ENCODE peak calls at places on chromosome 15, in ten cellular contexts. R is fibroblast of lung, J is epithelial cell of esophagus, Z is psoas muscle, E is AG09309, T is GM10248, X is choroid plexus epithelial cell, O is right atrium auricular region, C is endothelial cell, V is sigmoid colon. I is an unnamed sample.

GRCh38 chr15:58227706-58228543 is 89.7 kb downstream of the AQP9 start:
- DNase-seq in R (peak), J (peak), Z (peak), E (peak), T (peak), X (peak), O (peak), C (peak), V (peak), I (peak)

GRCh38 chr15:32105258-32106248 is 75.2 kb downstream of the CHRNA7 start:
- DNase-seq in R (no peak), J (no peak), Z (peak), E (no peak), T (no peak), X (no peak), O (no peak), C (no peak), V (no peak), I (no peak)

GRCh38 chr15:78768096-78768495 is 43.2 kb downstream of the ADAMTS7 start:
- DNase-seq in R (no peak), J (no peak), Z (peak), E (no peak), T (no peak), X (no peak), O (no peak), C (no peak), V (no peak), I (no peak)

GRCh38 chr15:95712785-95713184 is 617.7 kb upstream of the NR2F2 start:
- DNase-seq in R (peak), J (no peak), Z (no peak), E (no peak), T (no peak), X (no peak), O (no peak), C (no peak), V (no peak), I (no peak)

GRCh38 chr15:39426552-39427532 is 154.0 kb upstream of the THBS1 start:
- DNase-seq in R (peak), J (peak), Z (peak), E (peak), T (peak), X (peak), O (peak), C (no peak), V (peak), I (no peak)

GRCh38 chr15:91887921-91888373 is 34.4 kb downstream of the SLCO3A1 start:
- DNase-seq in R (peak), J (no peak), Z (no peak), E (no peak), T (no peak), X (no peak), O (no peak), C (no peak), V (no peak), I (no peak)

GRCh38 chr15:96347181-96348111 is 16.9 kb downstream of the NR2F2 start:
- DNase-seq in R (peak), J (peak), Z (peak), E (no peak), T (no peak), X (peak), O (no peak), C (no peak), V (no peak), I (peak)

GRCh38 chr15:71276355-71276665 is 161.0 kb downstream of the THSD4 start:
- DNase-seq in R (no peak), J (peak), Z (no peak), E (no peak), T (no peak), X (no peak), O (no peak), C (no peak), V (no peak), I (no peak)

GRCh38 chr15:39931615-39932014 is 2.3 kb upstream of the EIF2AK4 start:
- DNase-seq in R (peak), J (no peak), Z (no peak), E (no peak), T (no peak), X (no peak), O (no peak), C (no peak), V (no peak), I (no peak)

GRCh38 chr15:62165029-62165792 is at the start of gene C2CD4B:
- DNase-seq in R (no peak), J (peak), Z (peak), E (no peak), T (peak), X (no peak), O (peak), C (peak), V (no peak), I (peak)

GRCh38 chr15:71651750-71652186 is 158.6 kb upstream of the NR2E3 start:
- DNase-seq in R (peak), J (peak), Z (no peak), E (peak), T (peak), X (peak), O (no peak), C (peak), V (no peak), I (peak)

DNA sequence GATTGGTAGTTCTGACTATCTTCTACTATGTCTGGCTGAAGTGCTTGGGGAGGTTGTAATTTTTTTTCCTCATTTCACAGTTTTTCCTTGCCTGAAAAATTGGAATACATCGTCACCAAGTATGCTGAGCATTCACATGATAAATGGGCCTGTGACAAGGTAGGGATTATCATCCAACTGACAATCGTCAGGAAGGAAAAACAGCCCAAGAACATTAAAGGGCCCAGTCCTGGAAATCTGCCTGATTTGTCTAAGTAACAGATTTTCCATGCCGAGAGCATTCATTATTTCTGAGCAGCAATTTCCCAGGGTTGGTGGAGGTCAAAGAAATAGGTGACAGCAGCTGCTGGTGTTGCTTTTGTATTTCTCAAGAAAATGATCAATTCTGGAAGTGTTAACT is 226.0 kb upstream of the CHRM5 start:
- DNase-seq in R (no peak), J (no peak), Z (no peak), E (no peak), T (no peak), X (no peak), O (no peak), C (no peak), V (no peak), I (no peak)
- TF ChIP-seq CTCF in R (no peak), J (no peak), Z (no peak), E (no peak), T (no peak), X (no peak), O (no peak), C (no peak), V (no peak), I (no peak)

GRCh38 chr15:43280996-43281395 is 14.3 kb upstream of the TGM5 start:
- DNase-seq in R (no peak), J (no peak), Z (no peak), E (no peak), T (no peak), X (no peak), O (no peak), C (no peak), V (no peak), I (no peak)
- TF ChIP-seq CTCF in R (no peak), J (no peak), Z (no peak), E (no peak), T (no peak), X (no peak), O (no peak), C (no peak), V (no peak), I (no peak)

DNA sequence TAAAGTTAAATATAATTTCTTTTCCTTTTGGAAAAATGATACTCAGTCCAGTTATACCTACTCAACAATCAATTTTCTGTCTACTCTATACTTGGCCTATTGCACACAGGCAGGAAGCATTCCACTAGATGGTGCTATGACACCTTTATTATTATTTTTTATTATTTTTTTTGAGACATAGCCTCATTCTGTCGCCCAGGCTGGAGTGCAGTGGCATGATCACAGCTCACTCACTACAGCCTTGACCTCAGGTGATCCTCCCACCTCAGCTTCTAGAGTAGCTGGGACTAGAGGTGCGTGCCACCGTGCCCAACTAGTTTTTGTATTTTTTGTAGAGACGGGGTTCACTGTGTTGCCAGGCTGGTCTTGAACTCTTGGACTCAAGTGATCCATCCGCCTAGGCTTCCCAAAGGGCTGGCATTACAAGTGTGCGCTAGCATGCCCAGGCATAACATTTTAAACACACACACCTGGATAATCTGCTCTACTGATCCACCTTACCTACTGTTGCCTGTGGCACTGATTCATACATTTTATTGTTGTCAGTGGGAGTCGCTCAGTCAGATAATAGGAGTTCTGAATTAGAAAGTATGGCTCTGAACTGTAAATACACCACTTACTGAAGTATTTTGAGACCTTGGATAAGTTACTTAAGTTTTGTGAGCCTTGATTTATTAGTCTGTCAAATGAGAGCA is 56.2 kb downstream of the EIF3J start:
- DNase-seq in R (peak), J (peak), Z (no peak), E (no peak), T (no peak), X (peak), O (no peak), C (no peak), V (no peak), I (no peak)
- TF ChIP-seq CTCF in R (peak), J (peak), Z (peak), E (peak), T (peak), X (peak), O (no peak), C (peak), V (peak), I (peak)

DNA sequence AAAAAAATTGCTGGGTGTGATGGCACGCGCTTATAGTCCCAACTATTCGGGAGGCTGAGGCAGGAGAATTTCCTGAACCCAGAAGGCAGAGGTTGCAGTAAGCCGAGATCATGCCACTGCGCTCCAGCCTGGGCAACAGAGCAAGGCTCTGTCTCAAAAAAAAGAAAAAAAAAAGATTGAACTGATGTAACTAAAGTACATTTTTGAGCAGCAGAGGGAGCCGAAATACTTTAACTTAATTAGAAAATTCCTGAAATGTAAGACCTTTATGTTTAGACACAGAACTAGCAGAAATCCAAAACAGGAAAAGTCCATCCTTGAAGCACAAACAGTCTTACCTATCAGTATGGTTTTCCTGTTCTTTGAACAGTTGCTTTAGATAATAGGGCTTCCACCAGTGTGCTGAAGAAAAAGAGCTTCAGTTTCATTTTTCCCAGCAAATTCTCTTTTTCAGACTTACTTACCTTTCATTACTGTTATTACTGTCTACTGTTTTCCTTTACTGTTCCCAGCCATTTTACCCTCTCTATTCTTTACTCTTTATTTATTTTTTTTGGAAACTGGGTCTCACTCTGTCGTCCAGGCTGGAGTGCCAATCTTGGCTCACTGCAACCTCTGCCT is 33.4 kb upstream of the ZNF609 start:
- DNase-seq in R (peak), J (peak), Z (no peak), E (peak), T (no peak), X (peak), O (no peak), C (peak), V (no peak), I (no peak)
- TF ChIP-seq CTCF in R (peak), J (no peak), Z (peak), E (peak), T (peak), X (peak), O (no peak), C (peak), V (peak), I (no peak)

GRCh38 chr15:43218908-43219706 is 1.7 kb downstream of the EPB42 start:
- DNase-seq in R (peak), J (peak), Z (no peak), E (no peak), T (no peak), X (peak), O (no peak), C (peak), V (no peak), I (peak)
- TF ChIP-seq CTCF in R (peak), J (peak), Z (no peak), E (peak), T (no peak), X (peak), O (no peak), C (peak), V (no peak), I (peak)

DNA sequence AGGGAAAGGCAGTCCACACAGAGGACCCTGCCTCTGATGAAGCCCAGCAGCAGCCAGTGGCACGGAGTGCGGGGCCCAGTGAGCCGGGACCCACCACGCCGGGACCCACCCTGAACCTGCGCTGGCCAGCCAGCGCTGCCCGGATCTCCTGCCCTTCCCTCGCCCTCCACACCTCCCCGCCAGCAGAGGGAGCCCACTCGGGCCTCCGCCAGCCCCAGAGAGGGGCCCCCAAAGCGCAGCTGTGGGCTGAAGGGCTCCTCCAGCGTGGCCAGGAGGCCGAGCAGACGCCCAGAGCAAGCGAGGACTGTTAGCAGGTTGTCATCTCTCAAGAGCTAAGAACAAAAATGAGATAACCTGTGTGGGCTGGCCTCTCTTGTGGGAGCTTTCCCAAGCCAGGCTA is 81.3 kb upstream of the ATP10A start:
- DNase-seq in R (no peak), J (no peak), Z (no peak), E (no peak), T (no peak), X (no peak), O (no peak), C (no peak), V (no peak), I (no peak)
- TF ChIP-seq CTCF in R (no peak), J (no peak), Z (no peak), E (no peak), T (no peak), X (no peak), O (no peak), C (no peak), V (no peak), I (no peak)

GRCh38 chr15:72770673-72771328 is 12.8 kb downstream of the ADPGK start:
- DNase-seq in R (no peak), J (no peak), Z (no peak), E (no peak), T (no peak), X (peak), O (no peak), C (no peak), V (no peak), I (no peak)
- TF ChIP-seq CTCF in R (no peak), J (no peak), Z (no peak), E (no peak), T (no peak), X (peak), O (no peak), C (peak), V (no peak), I (no peak)

GRCh38 chr15:86300371-86301106 is 220.9 kb downstream of the AGBL1 start:
- DNase-seq in R (no peak), J (peak), Z (no peak), E (no peak), T (no peak), X (no peak), O (no peak), C (no peak), V (no peak), I (no peak)

GRCh38 chr15:86296762-86297161 is 217.1 kb downstream of the AGBL1 start:
- DNase-seq in R (no peak), J (no peak), Z (no peak), E (no peak), T (no peak), X (no peak), O (no peak), C (no peak), V (no peak), I (no peak)
- TF ChIP-seq CTCF in R (no peak), J (no peak), Z (no peak), E (no peak), T (no peak), X (no peak), O (no peak), C (no peak), V (no peak), I (no peak)

GRCh38 chr15:25497934-25498333 is 59.1 kb upstream of the UBE3A start:
- DNase-seq in R (no peak), J (no peak), Z (no peak), E (no peak), T (no peak), X (no peak), O (no peak), C (no peak), V (no peak), I (no peak)

GRCh38 chr15:25504307-25504706 is 65.5 kb upstream of the UBE3A start:
- DNase-seq in R (no peak), J (no peak), Z (no peak), E (peak), T (no peak), X (peak), O (no peak), C (no peak), V (no peak), I (no peak)

GRCh38 chr15:25498835-25499234 is 60.0 kb upstream of the UBE3A start:
- DNase-seq in R (no peak), J (no peak), Z (no peak), E (no peak), T (no peak), X (no peak), O (no peak), C (no peak), V (no peak), I (no peak)

DNA sequence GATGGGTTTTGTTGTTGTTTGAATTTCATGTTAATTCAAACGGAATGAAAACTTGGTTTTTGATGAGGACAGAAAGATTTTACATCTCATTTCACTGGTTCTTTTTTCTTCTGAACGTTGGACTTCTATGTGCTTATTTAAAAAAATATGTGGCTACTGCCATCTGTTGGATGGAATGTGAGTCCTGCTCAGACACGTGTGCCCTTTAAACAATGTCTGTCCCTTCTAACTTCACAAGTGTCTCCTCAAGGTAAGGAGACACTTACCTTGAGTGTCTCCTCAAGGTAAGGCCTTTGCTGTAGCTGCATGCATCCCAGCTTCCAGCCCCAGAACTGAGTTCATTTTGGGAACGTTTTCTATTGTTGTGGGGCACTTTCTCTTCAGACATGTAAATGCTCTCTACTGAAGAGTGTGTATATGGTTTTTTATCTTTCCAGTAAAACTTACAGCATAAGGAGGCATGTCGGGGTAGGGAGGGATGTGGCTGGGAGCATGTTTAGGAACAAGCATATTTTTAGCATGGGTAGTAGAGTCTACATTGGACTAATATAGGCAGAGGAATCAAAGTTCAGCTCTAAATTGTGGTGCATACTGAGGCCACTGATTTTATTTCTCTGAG is 63.1 kb upstream of the UBE3A start:
- DNase-seq in R (peak), J (peak), Z (no peak), E (peak), T (no peak), X (peak), O (no peak), C (peak), V (no peak), I (no peak)
- TF ChIP-seq CTCF in R (no peak), J (peak), Z (peak), E (peak), T (peak), X (peak), O (peak), C (peak), V (peak), I (peak)

I was measured in nephron progenitor cell.